ENCODE peak calls at places on chromosomes 2 and 18, in six cellular contexts. U, L, M, W, F and G are unnamed samples.

GRCh38 chr2:215684448-215685217 is 248.8 kb upstream of the FN1 start:
- DNase-seq in U (no peak), L (no peak), M (peak), W (peak), F (peak), G (no peak)

GRCh38 chr2:190524928-190525327 is 9.6 kb downstream of the NEMP2 start:
- DNase-seq in W (no peak), F (no peak), M (no peak), L (no peak), U (no peak), G (no peak)

GRCh38 chr18:62152844-62153243 is 34.0 kb downstream of the PIGN start:
- DNase-seq in L (no peak), F (no peak), W (no peak), M (no peak), U (no peak), G (no peak)

GRCh38 chr2:168758970-168759820 is 43.2 kb upstream of the NOSTRIN start:
- DNase-seq in U (peak), L (peak), F (peak), W (peak), M (peak), G (peak)

GRCh38 chr2:227703961-227704360 is 13.9 kb downstream of the SLC19A3 start:
- DNase-seq in U (no peak), W (peak), L (no peak), M (peak), F (peak), G (no peak)

GRCh38 chr18:35982404-35983114 is 10.1 kb downstream of the RMP24 start:
- DNase-seq in W (peak), U (no peak), F (peak), M (peak), L (no peak), G (no peak)

GRCh38 chr2:198296665-198297308 is 492.4 kb downstream of the PLCL1 start:
- DNase-seq in L (peak), F (peak), U (peak), M (peak), W (peak), G (peak)

GRCh38 chr2:16263241-16263890 is 323.0 kb downstream of the MYCN start:
- DNase-seq in U (no peak), L (no peak), F (no peak), M (no peak), W (no peak), G (no peak)

GRCh38 chr18:41745166-41746049 is 209.6 kb upstream of the PIK3C3 start:
- DNase-seq in U (peak), M (peak), W (peak), F (peak), L (peak), G (no peak)

GRCh38 chr2:109162999-109163398 is 34.0 kb downstream of the SH3RF3 start:
- DNase-seq in L (no peak), F (peak), M (no peak), W (no peak), U (no peak), G (no peak)

GRCh38 chr2:37344453-37345361 is at the start of gene QPCT:
- DNase-seq in U (peak), M (peak), W (peak), L (no peak), F (peak), G (peak)

GRCh38 chr2:65085148-65085547 is 28.9 kb downstream of the CEP68 start:
- DNase-seq in M (no peak), F (no peak), L (no peak), W (no peak), U (no peak), G (no peak)

GRCh38 chr2:16554184-16554583 is 111.5 kb downstream of the CYRIA start:
- DNase-seq in W (no peak), U (no peak), F (no peak), L (no peak), M (no peak), G (no peak)

GRCh38 chr2:67930156-67930555 is 132.6 kb downstream of the C1D start:
- DNase-seq in L (no peak), M (no peak), W (no peak), F (no peak), U (no peak), G (no peak)

GRCh38 chr2:228841877-228842276 is 429.2 kb downstream of the PID1 start:
- DNase-seq in M (no peak), W (peak), L (no peak), F (peak), U (no peak), G (no peak)

GRCh38 chr18:40868110-40868858 is 1086.8 kb upstream of the PIK3C3 start:
- DNase-seq in F (peak), M (peak), U (no peak), W (peak), L (no peak), G (no peak)

GRCh38 chr2:96092580-96092877 is 23.8 kb downstream of the ADRA2B start:
- DNase-seq in W (no peak), F (no peak), M (no peak), L (no peak), U (no peak), G (no peak)

GRCh38 chr2:104312684-104313083 is 541.2 kb upstream of the POU3F3 start:
- DNase-seq in M (no peak), W (no peak), U (no peak), F (no peak), L (no peak), G (no peak)

GRCh38 chr2:59182249-59182648 is 941.1 kb upstream of the FANCL start:
- DNase-seq in U (no peak), W (no peak), F (peak), L (peak), M (no peak), G (no peak)

GRCh38 chr18:159037-159652 is 788 bp downstream of the USP14 start:
- DNase-seq in W (peak), F (peak), M (peak), U (peak), L (no peak), G (no peak)

GRCh38 chr2:127566576-127566975 is 31.1 kb downstream of the MYO7B start:
- DNase-seq in W (no peak), L (no peak), U (no peak), M (no peak), F (no peak), G (no peak)

GRCh38 chr2:5692561-5693287 is 540 bp downstream of the SOX11 start:
- DNase-seq in M (no peak), W (peak), U (no peak), L (no peak), F (peak), G (no peak)

GRCh38 chr2:9800975-9801723 is 42.1 kb upstream of the TAF1B start:
- DNase-seq in U (no peak), W (peak), M (peak), L (no peak), F (peak), G (peak)

GRCh38 chr18:2547477-2548087 is 23.7 kb downstream of the METTL4 start:
- DNase-seq in W (peak), M (peak), U (peak), L (peak), F (peak), G (peak)

GRCh38 chr2:207852791-207853190 is 83.1 kb upstream of the FZD5 start:
- DNase-seq in M (no peak), U (no peak), W (no peak), L (no peak), F (no peak), G (no peak)

GRCh38 chr2:23696163-23697045 is 230.5 kb downstream of the ATAD2B start:
- DNase-seq in F (no peak), W (no peak), U (no peak), L (no peak), M (no peak), G (no peak)

GRCh38 chr2:73896362-73897239 is 3.8 kb downstream of the ACTG2 start:
- DNase-seq in W (no peak), U (no peak), M (peak), L (no peak), F (peak), G (peak)

GRCh38 chr18:7021994-7022840 is 95.4 kb downstream of the LAMA1 start:
- DNase-seq in W (peak), L (no peak), U (peak), F (peak), M (peak), G (no peak)

GRCh38 chr18:55927831-55928230 is 339.8 kb upstream of the TCF4 start:
- DNase-seq in M (peak), L (no peak), U (no peak), W (peak), F (peak), G (no peak)

GRCh38 chr18:50649821-50650220 is 89.9 kb downstream of the MAPK4 start:
- DNase-seq in W (peak), M (no peak), F (no peak), L (peak), U (no peak), G (no peak)

GRCh38 chr2:152611458-152612231 is 105.6 kb downstream of the PRPF40A start:
- DNase-seq in M (peak), W (peak), L (peak), U (peak), F (peak), G (no peak)

GRCh38 chr18:79543861-79544385 is 135.7 kb upstream of the CTDP1 start:
- DNase-seq in F (no peak), U (no peak), W (no peak), M (no peak), L (no peak), G (no peak)

GRCh38 chr2:110126926-110127325 is 11.3 kb upstream of the MALL start:
- DNase-seq in L (no peak), U (no peak), M (no peak), F (no peak), W (no peak), G (no peak)

GRCh38 chr2:207253946-207254345 is 88.2 kb upstream of the KLF7 start:
- DNase-seq in W (peak), U (no peak), L (no peak), F (peak), M (peak), G (no peak)